ENCODE peak calls at places on chromosomes 2 and 18, in nine cellular contexts. V is HFFc6, G is esophagus squamous epithelium, L is natural killer cell, Z is Peyer's patch, F is nephron progenitor cell, P is tibial nerve, D is fibroblast of lung, N is AG10803. A is an unnamed sample.
A peak's percentile ranks its signal among the peaks of the same experiment; 100 is the strongest.

GRCh38 chr2:118832071-118832790 is 15.2 kb downstream of the EN1 start:
- DNase-seq in P (no peak), L (no peak), F (no peak), V (no peak), D (no peak), Z (no peak), G (no peak), N (no peak), A (no peak)

GRCh38 chr2:86396304-86396785 is 44.8 kb upstream of the KDM3A start:
- DNase-seq in L (no peak), F (no peak), P (no peak), V (peak; percentile 43), D (peak; percentile 19), N (peak; percentile 9), Z (peak; percentile 70), G (no peak), A (no peak)

GRCh38 chr18:23377669-23378469 is 75.2 kb upstream of the RIOK3 start:
- DNase-seq in L (no peak), G (no peak), P (no peak), V (peak; percentile 78), F (no peak), Z (no peak), D (peak; percentile 89), N (peak; percentile 84), A (no peak)

GRCh38 chr18:69838620-69839411 is 108.9 kb downstream of the CD226 start:
- DNase-seq in F (peak; percentile 11), P (no peak), N (no peak), D (no peak), V (no peak), G (no peak), Z (no peak), L (no peak), A (no peak)

GRCh38 chr2:36044389-36044788 is 311.2 kb upstream of the CRIM1 start:
- DNase-seq in N (no peak), F (no peak), V (no peak), Z (no peak), G (no peak), P (no peak), D (no peak), L (no peak), A (no peak)

GRCh38 chr2:130759906-130760753 is 4.8 kb downstream of the AMER3 start:
- DNase-seq in V (no peak), D (no peak), N (no peak), L (no peak), P (no peak), G (no peak), F (no peak), Z (no peak), A (no peak)

GRCh38 chr2:97983134-97983533 is 12.6 kb downstream of the TMEM131 start:
- DNase-seq in F (no peak), G (no peak), N (no peak), V (no peak), Z (no peak), P (no peak), L (no peak), D (no peak), A (no peak)

GRCh38 chr2:26238301-26238958 is 6.0 kb downstream of the HADHA start:
- DNase-seq in P (no peak), N (peak; percentile 26), D (peak; percentile 67), F (no peak), Z (no peak), L (no peak), G (no peak), V (no peak), A (no peak)

GRCh38 chr2:16079637-16080036 is 139.3 kb downstream of the MYCN start:
- DNase-seq in P (no peak), Z (no peak), V (no peak), N (no peak), F (no peak), D (no peak), G (no peak), L (no peak), A (no peak)

GRCh38 chr18:32770651-32771168 is 2.1 kb downstream of the KLHL14 start:
- DNase-seq in G (no peak), Z (no peak), D (no peak), N (no peak), L (no peak), P (no peak), V (no peak), F (peak; percentile 31), A (no peak)

GRCh38 chr18:50678651-50679415 is 118.9 kb downstream of the MAPK4 start:
- DNase-seq in G (no peak), L (no peak), D (no peak), P (no peak), N (no peak), F (no peak), V (no peak), Z (no peak), A (no peak)

GRCh38 chr2:170514140-170514539 is 201.0 kb upstream of the SP5 start:
- DNase-seq in P (no peak), Z (no peak), G (no peak), F (no peak), L (no peak), N (no peak), V (no peak), D (no peak), A (no peak)

GRCh38 chr2:121076885-121077549 is 208.0 kb downstream of the TFCP2L1 start:
- DNase-seq in Z (peak; percentile 82), V (peak; percentile 50), P (peak; percentile 44), D (peak; percentile 23), G (no peak), N (peak; percentile 28), L (peak; percentile 58), F (peak; percentile 90), A (peak; percentile 64)

GRCh38 chr2:142234701-142235100 is 103.9 kb upstream of the LRP1B start:
- DNase-seq in N (no peak), Z (no peak), L (no peak), D (no peak), F (no peak), V (no peak), P (no peak), G (no peak), A (no peak)

GRCh38 chr18:453399-453798 is 47.1 kb downstream of the COLEC12 start:
- DNase-seq in L (no peak), F (no peak), D (no peak), Z (no peak), N (no peak), P (no peak), V (no peak), G (no peak), A (no peak)

GRCh38 chr18:49697757-49698595 is 115.4 kb downstream of the ACAA2 start:
- DNase-seq in P (no peak), D (no peak), L (no peak), N (peak; percentile 53), V (peak; percentile 23), F (peak; percentile 23), G (no peak), Z (no peak), A (no peak)

GRCh38 chr2:170492010-170492409 is 223.1 kb upstream of the SP5 start:
- DNase-seq in P (no peak), Z (no peak), V (no peak), G (no peak), N (no peak), D (no peak), F (no peak), L (no peak), A (no peak)

GRCh38 chr2:46056541-46056940 is 240.7 kb upstream of the EPAS1 start:
- DNase-seq in L (no peak), G (no peak), D (no peak), F (no peak), P (no peak), Z (no peak), N (no peak), V (no peak), A (no peak)
- TF ChIP-seq CTCF in L (no peak), G (no peak), D (no peak), F (no peak), P (no peak), Z (no peak), N (no peak), V (peak; percentile 45), A (no peak)

GRCh38 chr2:29714333-29714732 is 207.1 kb downstream of the ALK start:
- DNase-seq in D (no peak), L (no peak), N (no peak), G (no peak), F (no peak), Z (no peak), V (no peak), P (no peak), A (no peak)
- TF ChIP-seq CTCF in D (no peak), L (no peak), N (no peak), G (no peak), F (no peak), Z (no peak), V (no peak), P (no peak), A (no peak)

GRCh38 chr18:48667276-48668254 is 128.7 kb downstream of the CTIF start:
- DNase-seq in L (no peak), F (no peak), V (peak; percentile 25), N (no peak), G (no peak), D (no peak), Z (no peak), P (no peak), A (no peak)
- TF ChIP-seq CTCF in L (no peak), F (peak; percentile 50), V (peak; percentile 73), N (peak; percentile 22), G (no peak), D (no peak), Z (peak; percentile 18), P (no peak), A (no peak)

GRCh38 chr2:233092446-233093438 is 32.6 kb downstream of the INPP5D start:
- DNase-seq in N (no peak), Z (peak; percentile 37), L (no peak), G (no peak), F (no peak), P (no peak), V (no peak), D (no peak), A (no peak)
- TF ChIP-seq CTCF in N (no peak), Z (no peak), L (no peak), G (no peak), F (no peak), P (no peak), V (no peak), D (no peak), A (no peak)

DNA sequence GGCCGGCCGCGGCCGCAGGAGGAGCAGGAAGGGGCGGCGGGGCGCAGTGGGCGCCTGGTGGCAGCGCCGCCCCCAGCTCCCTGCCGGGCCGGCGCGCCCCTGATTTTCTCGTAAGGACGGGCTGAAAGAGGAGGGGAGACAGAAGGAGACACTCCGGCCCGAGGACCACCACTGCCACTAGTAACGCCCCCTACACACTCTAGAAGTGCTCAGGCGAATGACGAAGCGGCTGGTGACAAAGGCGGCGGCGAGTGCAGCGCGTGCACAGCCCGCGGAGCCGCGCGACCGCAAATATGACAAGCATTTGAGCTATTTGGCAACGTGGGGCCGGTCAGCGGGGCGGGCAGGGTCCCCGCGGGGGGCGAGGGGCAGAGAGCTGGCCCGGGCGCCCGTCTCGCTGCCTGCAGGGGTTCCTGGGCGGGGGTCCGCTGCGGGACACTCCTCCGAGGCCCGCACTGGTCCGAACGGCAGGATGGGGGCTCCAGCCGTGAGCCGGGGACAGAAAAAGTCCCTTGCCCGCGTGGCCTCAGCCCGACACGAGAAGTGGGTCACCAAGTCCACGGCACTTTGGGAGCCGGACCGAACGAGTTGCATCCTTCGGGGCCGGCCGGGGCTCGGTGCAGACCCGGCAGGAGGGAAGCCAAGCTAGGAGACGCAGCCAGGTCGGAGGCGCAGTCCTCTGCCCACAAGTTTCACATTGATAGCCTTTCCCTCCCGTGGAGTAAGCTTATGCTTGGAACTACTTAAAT is 524 bp upstream of the SERTAD2 start:
- DNase-seq in N (peak; percentile 93), F (peak; percentile 87), P (peak; percentile 48), L (peak; percentile 78), V (peak; percentile 84), G (peak; percentile 45), Z (peak; percentile 84), D (peak; percentile 73), A (peak; percentile 91)
- TF ChIP-seq CTCF in N (no peak), F (no peak), P (no peak), L (no peak), V (peak; percentile 5), G (peak; percentile 5), Z (no peak), D (no peak), A (no peak)

A was measured in CD14-positive monocyte.